ENCODE peak calls at places on chromosomes 5 and 9, in seven cellular contexts. One of them, this sample, is unnamed.

GRCh38 chr5:158380661-158381060 is 521.7 kb upstream of the CLINT1 start:
- DNase-seq in CD8-positive, alpha-beta T cell: no peak
- DNase-seq in mesendoderm: no peak
- DNase-seq in T-cell: no peak
- DNase-seq in stimulated activated CD8-positive, alpha-beta memory T cell treated with anti-CD3 and anti-CD28 coated beads, Interleukin-12 subunit alpha, Interleukin-12 subunit beta, amount 100 ng/mL, for 1 hour: no peak
- DNase-seq in T-helper 9 cell: no peak
- DNase-seq in activated T-helper 1 cell treated with anti-CD3 and anti-CD28 coated beads, Interleukin-2, amount 50 U/mL, for 16 hours: no peak
- DNase-seq in this sample: no peak

GRCh38 chr9:137435381-137435891 is 5.7 kb downstream of the ENTPD8 start:
- DNase-seq in T-helper 9 cell: no peak
- DNase-seq in CD8-positive, alpha-beta T cell: no peak
- DNase-seq in T-cell: no peak
- DNase-seq in activated T-helper 1 cell treated with anti-CD3 and anti-CD28 coated beads, Interleukin-2, amount 50 U/mL, for 16 hours: no peak
- DNase-seq in stimulated activated CD8-positive, alpha-beta memory T cell treated with anti-CD3 and anti-CD28 coated beads, Interleukin-12 subunit alpha, Interleukin-12 subunit beta, amount 100 ng/mL, for 1 hour: no peak
- DNase-seq in mesendoderm: no peak
- DNase-seq in this sample: no peak

GRCh38 chr9:84293001-84293798 is 47.4 kb downstream of the SLC28A3 start:
- DNase-seq in stimulated activated CD8-positive, alpha-beta memory T cell treated with anti-CD3 and anti-CD28 coated beads, Interleukin-12 subunit alpha, Interleukin-12 subunit beta, amount 100 ng/mL, for 1 hour: no peak
- DNase-seq in T-helper 9 cell: no peak
- DNase-seq in CD8-positive, alpha-beta T cell: no peak
- DNase-seq in activated T-helper 1 cell treated with anti-CD3 and anti-CD28 coated beads, Interleukin-2, amount 50 U/mL, for 16 hours: no peak
- DNase-seq in T-cell: no peak
- DNase-seq in mesendoderm: no peak
- DNase-seq in this sample: no peak

GRCh38 chr5:31270396-31270795 is 76.9 kb downstream of the CDH6 start:
- DNase-seq in activated T-helper 1 cell treated with anti-CD3 and anti-CD28 coated beads, Interleukin-2, amount 50 U/mL, for 16 hours: no peak
- DNase-seq in stimulated activated CD8-positive, alpha-beta memory T cell treated with anti-CD3 and anti-CD28 coated beads, Interleukin-12 subunit alpha, Interleukin-12 subunit beta, amount 100 ng/mL, for 1 hour: no peak
- DNase-seq in CD8-positive, alpha-beta T cell: no peak
- DNase-seq in T-cell: no peak
- DNase-seq in T-helper 9 cell: no peak
- DNase-seq in mesendoderm: peak; percentile 44
- DNase-seq in this sample: peak; percentile 15

GRCh38 chr5:131379723-131380122 is 115.9 kb downstream of the CDC42SE2 start:
- DNase-seq in T-helper 9 cell: peak; percentile 57
- DNase-seq in CD8-positive, alpha-beta T cell: peak; percentile 57
- DNase-seq in stimulated activated CD8-positive, alpha-beta memory T cell treated with anti-CD3 and anti-CD28 coated beads, Interleukin-12 subunit alpha, Interleukin-12 subunit beta, amount 100 ng/mL, for 1 hour: peak; percentile 37
- DNase-seq in T-cell: peak; percentile 82
- DNase-seq in mesendoderm: no peak
- DNase-seq in activated T-helper 1 cell treated with anti-CD3 and anti-CD28 coated beads, Interleukin-2, amount 50 U/mL, for 16 hours: peak; percentile 22
- DNase-seq in this sample: no peak

GRCh38 chr5:175035882-175036533 is 311.6 kb downstream of the MSX2 start:
- DNase-seq in activated T-helper 1 cell treated with anti-CD3 and anti-CD28 coated beads, Interleukin-2, amount 50 U/mL, for 16 hours: no peak
- DNase-seq in T-helper 9 cell: no peak
- DNase-seq in mesendoderm: peak; percentile 28
- DNase-seq in CD8-positive, alpha-beta T cell: no peak
- DNase-seq in T-cell: no peak
- DNase-seq in stimulated activated CD8-positive, alpha-beta memory T cell treated with anti-CD3 and anti-CD28 coated beads, Interleukin-12 subunit alpha, Interleukin-12 subunit beta, amount 100 ng/mL, for 1 hour: no peak
- DNase-seq in this sample: no peak

GRCh38 chr5:463952-464351 is 21.0 kb downstream of the EXOC3 start:
- DNase-seq in activated T-helper 1 cell treated with anti-CD3 and anti-CD28 coated beads, Interleukin-2, amount 50 U/mL, for 16 hours: peak; percentile 38
- DNase-seq in T-cell: peak; percentile 82
- DNase-seq in stimulated activated CD8-positive, alpha-beta memory T cell treated with anti-CD3 and anti-CD28 coated beads, Interleukin-12 subunit alpha, Interleukin-12 subunit beta, amount 100 ng/mL, for 1 hour: peak; percentile 45
- DNase-seq in T-helper 9 cell: peak; percentile 52
- DNase-seq in CD8-positive, alpha-beta T cell: peak; percentile 55
- DNase-seq in mesendoderm: no peak
- DNase-seq in this sample: no peak

GRCh38 chr9:35616681-35617459 is 1.3 kb downstream of the CD72 start:
- DNase-seq in T-helper 9 cell: peak; percentile 54
- DNase-seq in T-cell: peak; percentile 65
- DNase-seq in mesendoderm: peak; percentile 43
- DNase-seq in activated T-helper 1 cell treated with anti-CD3 and anti-CD28 coated beads, Interleukin-2, amount 50 U/mL, for 16 hours: peak; percentile 45
- DNase-seq in stimulated activated CD8-positive, alpha-beta memory T cell treated with anti-CD3 and anti-CD28 coated beads, Interleukin-12 subunit alpha, Interleukin-12 subunit beta, amount 100 ng/mL, for 1 hour: peak; percentile 49
- DNase-seq in CD8-positive, alpha-beta T cell: peak; percentile 22
- DNase-seq in this sample: no peak

GRCh38 chr5:158837908-158838307 is 261.8 kb downstream of the EBF1 start:
- DNase-seq in mesendoderm: no peak
- DNase-seq in T-helper 9 cell: no peak
- DNase-seq in stimulated activated CD8-positive, alpha-beta memory T cell treated with anti-CD3 and anti-CD28 coated beads, Interleukin-12 subunit alpha, Interleukin-12 subunit beta, amount 100 ng/mL, for 1 hour: no peak
- DNase-seq in activated T-helper 1 cell treated with anti-CD3 and anti-CD28 coated beads, Interleukin-2, amount 50 U/mL, for 16 hours: no peak
- DNase-seq in CD8-positive, alpha-beta T cell: no peak
- DNase-seq in T-cell: no peak
- DNase-seq in this sample: no peak

GRCh38 chr9:135782946-135783345 is 81.0 kb downstream of the KCNT1 start:
- DNase-seq in T-helper 9 cell: no peak
- DNase-seq in T-cell: no peak
- DNase-seq in mesendoderm: no peak
- DNase-seq in CD8-positive, alpha-beta T cell: no peak
- DNase-seq in activated T-helper 1 cell treated with anti-CD3 and anti-CD28 coated beads, Interleukin-2, amount 50 U/mL, for 16 hours: no peak
- DNase-seq in stimulated activated CD8-positive, alpha-beta memory T cell treated with anti-CD3 and anti-CD28 coated beads, Interleukin-12 subunit alpha, Interleukin-12 subunit beta, amount 100 ng/mL, for 1 hour: no peak
- DNase-seq in this sample: no peak

GRCh38 chr5:14928661-14929060 is 57.1 kb upstream of the ANKH start:
- DNase-seq in T-cell: no peak
- DNase-seq in mesendoderm: no peak
- DNase-seq in activated T-helper 1 cell treated with anti-CD3 and anti-CD28 coated beads, Interleukin-2, amount 50 U/mL, for 16 hours: no peak
- DNase-seq in stimulated activated CD8-positive, alpha-beta memory T cell treated with anti-CD3 and anti-CD28 coated beads, Interleukin-12 subunit alpha, Interleukin-12 subunit beta, amount 100 ng/mL, for 1 hour: no peak
- DNase-seq in T-helper 9 cell: no peak
- DNase-seq in CD8-positive, alpha-beta T cell: no peak
- DNase-seq in this sample: no peak

GRCh38 chr5:138382347-138382746 is 29.9 kb downstream of the KDM3B start:
- DNase-seq in CD8-positive, alpha-beta T cell: no peak
- DNase-seq in T-cell: no peak
- DNase-seq in activated T-helper 1 cell treated with anti-CD3 and anti-CD28 coated beads, Interleukin-2, amount 50 U/mL, for 16 hours: no peak
- DNase-seq in mesendoderm: no peak
- DNase-seq in T-helper 9 cell: no peak
- DNase-seq in stimulated activated CD8-positive, alpha-beta memory T cell treated with anti-CD3 and anti-CD28 coated beads, Interleukin-12 subunit alpha, Interleukin-12 subunit beta, amount 100 ng/mL, for 1 hour: no peak
- DNase-seq in this sample: no peak

GRCh38 chr5:37889612-37890317 is 49.9 kb upstream of the GDNF start:
- DNase-seq in stimulated activated CD8-positive, alpha-beta memory T cell treated with anti-CD3 and anti-CD28 coated beads, Interleukin-12 subunit alpha, Interleukin-12 subunit beta, amount 100 ng/mL, for 1 hour: no peak
- DNase-seq in mesendoderm: peak; percentile 57
- DNase-seq in CD8-positive, alpha-beta T cell: no peak
- DNase-seq in T-cell: no peak
- DNase-seq in activated T-helper 1 cell treated with anti-CD3 and anti-CD28 coated beads, Interleukin-2, amount 50 U/mL, for 16 hours: no peak
- DNase-seq in T-helper 9 cell: no peak
- DNase-seq in this sample: no peak

GRCh38 chr5:153445875-153446567 is 44.4 kb upstream of the GRIA1 start:
- DNase-seq in activated T-helper 1 cell treated with anti-CD3 and anti-CD28 coated beads, Interleukin-2, amount 50 U/mL, for 16 hours: no peak
- DNase-seq in mesendoderm: no peak
- DNase-seq in T-cell: no peak
- DNase-seq in stimulated activated CD8-positive, alpha-beta memory T cell treated with anti-CD3 and anti-CD28 coated beads, Interleukin-12 subunit alpha, Interleukin-12 subunit beta, amount 100 ng/mL, for 1 hour: no peak
- DNase-seq in CD8-positive, alpha-beta T cell: no peak
- DNase-seq in T-helper 9 cell: no peak
- DNase-seq in this sample: no peak

GRCh38 chr9:6525326-6526040 is 112.5 kb downstream of the UHRF2 start:
- DNase-seq in T-cell: no peak
- DNase-seq in CD8-positive, alpha-beta T cell: no peak
- DNase-seq in T-helper 9 cell: no peak
- DNase-seq in mesendoderm: no peak
- DNase-seq in stimulated activated CD8-positive, alpha-beta memory T cell treated with anti-CD3 and anti-CD28 coated beads, Interleukin-12 subunit alpha, Interleukin-12 subunit beta, amount 100 ng/mL, for 1 hour: no peak
- DNase-seq in activated T-helper 1 cell treated with anti-CD3 and anti-CD28 coated beads, Interleukin-2, amount 50 U/mL, for 16 hours: no peak
- DNase-seq in this sample: no peak

GRCh38 chr5:35919191-35919590 is 19.2 kb downstream of the CAPSL start:
- DNase-seq in T-helper 9 cell: no peak
- DNase-seq in stimulated activated CD8-positive, alpha-beta memory T cell treated with anti-CD3 and anti-CD28 coated beads, Interleukin-12 subunit alpha, Interleukin-12 subunit beta, amount 100 ng/mL, for 1 hour: no peak
- DNase-seq in activated T-helper 1 cell treated with anti-CD3 and anti-CD28 coated beads, Interleukin-2, amount 50 U/mL, for 16 hours: no peak
- DNase-seq in mesendoderm: no peak
- DNase-seq in CD8-positive, alpha-beta T cell: no peak
- DNase-seq in T-cell: no peak
- DNase-seq in this sample: no peak

GRCh38 chr9:36991516-36992134 is 42.4 kb downstream of the PAX5 start:
- DNase-seq in T-helper 9 cell: no peak
- DNase-seq in mesendoderm: peak; percentile 75
- DNase-seq in CD8-positive, alpha-beta T cell: no peak
- DNase-seq in stimulated activated CD8-positive, alpha-beta memory T cell treated with anti-CD3 and anti-CD28 coated beads, Interleukin-12 subunit alpha, Interleukin-12 subunit beta, amount 100 ng/mL, for 1 hour: no peak
- DNase-seq in T-cell: no peak
- DNase-seq in activated T-helper 1 cell treated with anti-CD3 and anti-CD28 coated beads, Interleukin-2, amount 50 U/mL, for 16 hours: no peak
- DNase-seq in this sample: peak; percentile 58

GRCh38 chr5:146755781-146756180 is 122.8 kb downstream of the PPP2R2B start:
- DNase-seq in mesendoderm: no peak
- DNase-seq in T-cell: no peak
- DNase-seq in CD8-positive, alpha-beta T cell: no peak
- DNase-seq in stimulated activated CD8-positive, alpha-beta memory T cell treated with anti-CD3 and anti-CD28 coated beads, Interleukin-12 subunit alpha, Interleukin-12 subunit beta, amount 100 ng/mL, for 1 hour: no peak
- DNase-seq in activated T-helper 1 cell treated with anti-CD3 and anti-CD28 coated beads, Interleukin-2, amount 50 U/mL, for 16 hours: no peak
- DNase-seq in T-helper 9 cell: no peak
- DNase-seq in this sample: no peak

GRCh38 chr5:68898961-68899471 is 194.8 kb upstream of the SLC30A5 start:
- DNase-seq in T-cell: no peak
- DNase-seq in stimulated activated CD8-positive, alpha-beta memory T cell treated with anti-CD3 and anti-CD28 coated beads, Interleukin-12 subunit alpha, Interleukin-12 subunit beta, amount 100 ng/mL, for 1 hour: no peak
- DNase-seq in mesendoderm: peak; percentile 77
- DNase-seq in T-helper 9 cell: no peak
- DNase-seq in activated T-helper 1 cell treated with anti-CD3 and anti-CD28 coated beads, Interleukin-2, amount 50 U/mL, for 16 hours: no peak
- DNase-seq in CD8-positive, alpha-beta T cell: no peak
- DNase-seq in this sample: no peak

GRCh38 chr5:15731686-15732085 is 231.7 kb downstream of the FBXL7 start:
- DNase-seq in T-helper 9 cell: no peak
- DNase-seq in CD8-positive, alpha-beta T cell: no peak
- DNase-seq in activated T-helper 1 cell treated with anti-CD3 and anti-CD28 coated beads, Interleukin-2, amount 50 U/mL, for 16 hours: no peak
- DNase-seq in stimulated activated CD8-positive, alpha-beta memory T cell treated with anti-CD3 and anti-CD28 coated beads, Interleukin-12 subunit alpha, Interleukin-12 subunit beta, amount 100 ng/mL, for 1 hour: no peak
- DNase-seq in mesendoderm: no peak
- DNase-seq in T-cell: no peak
- DNase-seq in this sample: no peak

GRCh38 chr9:92706218-92706940 is 36.4 kb upstream of the IPPK start:
- DNase-seq in T-cell: no peak
- DNase-seq in stimulated activated CD8-positive, alpha-beta memory T cell treated with anti-CD3 and anti-CD28 coated beads, Interleukin-12 subunit alpha, Interleukin-12 subunit beta, amount 100 ng/mL, for 1 hour: no peak
- DNase-seq in mesendoderm: peak; percentile 78
- DNase-seq in T-helper 9 cell: no peak
- DNase-seq in activated T-helper 1 cell treated with anti-CD3 and anti-CD28 coated beads, Interleukin-2, amount 50 U/mL, for 16 hours: no peak
- DNase-seq in CD8-positive, alpha-beta T cell: no peak
- DNase-seq in this sample: no peak

GRCh38 chr5:9619331-9620092 is 10.6 kb downstream of the TAS2R1 start:
- DNase-seq in mesendoderm: no peak
- DNase-seq in CD8-positive, alpha-beta T cell: no peak
- DNase-seq in stimulated activated CD8-positive, alpha-beta memory T cell treated with anti-CD3 and anti-CD28 coated beads, Interleukin-12 subunit alpha, Interleukin-12 subunit beta, amount 100 ng/mL, for 1 hour: no peak
- DNase-seq in T-helper 9 cell: no peak
- DNase-seq in T-cell: no peak
- DNase-seq in activated T-helper 1 cell treated with anti-CD3 and anti-CD28 coated beads, Interleukin-2, amount 50 U/mL, for 16 hours: no peak
- DNase-seq in this sample: no peak

GRCh38 chr9:124342402-124342945 is 72.8 kb downstream of the PSMB7 start:
- DNase-seq in mesendoderm: no peak
- DNase-seq in T-cell: no peak
- DNase-seq in activated T-helper 1 cell treated with anti-CD3 and anti-CD28 coated beads, Interleukin-2, amount 50 U/mL, for 16 hours: no peak
- DNase-seq in stimulated activated CD8-positive, alpha-beta memory T cell treated with anti-CD3 and anti-CD28 coated beads, Interleukin-12 subunit alpha, Interleukin-12 subunit beta, amount 100 ng/mL, for 1 hour: no peak
- DNase-seq in T-helper 9 cell: no peak
- DNase-seq in CD8-positive, alpha-beta T cell: no peak
- DNase-seq in this sample: no peak

GRCh38 chr9:135498381-135499126 is 1.9 kb upstream of the MRPS2 start:
- DNase-seq in T-helper 9 cell: no peak
- DNase-seq in activated T-helper 1 cell treated with anti-CD3 and anti-CD28 coated beads, Interleukin-2, amount 50 U/mL, for 16 hours: no peak
- DNase-seq in mesendoderm: no peak
- DNase-seq in T-cell: no peak
- DNase-seq in stimulated activated CD8-positive, alpha-beta memory T cell treated with anti-CD3 and anti-CD28 coated beads, Interleukin-12 subunit alpha, Interleukin-12 subunit beta, amount 100 ng/mL, for 1 hour: no peak
- DNase-seq in CD8-positive, alpha-beta T cell: no peak
- DNase-seq in this sample: no peak

GRCh38 chr5:73654171-73654811 is 28.3 kb downstream of the ARHGEF28 start:
- DNase-seq in CD8-positive, alpha-beta T cell: no peak
- DNase-seq in mesendoderm: no peak
- DNase-seq in T-cell: no peak
- DNase-seq in T-helper 9 cell: no peak
- DNase-seq in activated T-helper 1 cell treated with anti-CD3 and anti-CD28 coated beads, Interleukin-2, amount 50 U/mL, for 16 hours: no peak
- DNase-seq in stimulated activated CD8-positive, alpha-beta memory T cell treated with anti-CD3 and anti-CD28 coated beads, Interleukin-12 subunit alpha, Interleukin-12 subunit beta, amount 100 ng/mL, for 1 hour: no peak
- DNase-seq in this sample: no peak

GRCh38 chr9:136010615-136011341 is 49.6 kb upstream of the UBAC1 start:
- DNase-seq in stimulated activated CD8-positive, alpha-beta memory T cell treated with anti-CD3 and anti-CD28 coated beads, Interleukin-12 subunit alpha, Interleukin-12 subunit beta, amount 100 ng/mL, for 1 hour: no peak
- DNase-seq in mesendoderm: no peak
- DNase-seq in CD8-positive, alpha-beta T cell: no peak
- DNase-seq in T-cell: no peak
- DNase-seq in activated T-helper 1 cell treated with anti-CD3 and anti-CD28 coated beads, Interleukin-2, amount 50 U/mL, for 16 hours: no peak
- DNase-seq in T-helper 9 cell: no peak
- DNase-seq in this sample: peak; percentile 90

GRCh38 chr9:123914517-123915199 is 15.3 kb downstream of the DENND1A start:
- DNase-seq in stimulated activated CD8-positive, alpha-beta memory T cell treated with anti-CD3 and anti-CD28 coated beads, Interleukin-12 subunit alpha, Interleukin-12 subunit beta, amount 100 ng/mL, for 1 hour: no peak
- DNase-seq in mesendoderm: no peak
- DNase-seq in activated T-helper 1 cell treated with anti-CD3 and anti-CD28 coated beads, Interleukin-2, amount 50 U/mL, for 16 hours: no peak
- DNase-seq in CD8-positive, alpha-beta T cell: no peak
- DNase-seq in T-cell: no peak
- DNase-seq in T-helper 9 cell: no peak
- DNase-seq in this sample: no peak

GRCh38 chr5:622946-623522 is 10.9 kb downstream of the CEP72 start:
- DNase-seq in mesendoderm: no peak
- DNase-seq in activated T-helper 1 cell treated with anti-CD3 and anti-CD28 coated beads, Interleukin-2, amount 50 U/mL, for 16 hours: no peak
- DNase-seq in T-helper 9 cell: no peak
- DNase-seq in stimulated activated CD8-positive, alpha-beta memory T cell treated with anti-CD3 and anti-CD28 coated beads, Interleukin-12 subunit alpha, Interleukin-12 subunit beta, amount 100 ng/mL, for 1 hour: no peak
- DNase-seq in T-cell: no peak
- DNase-seq in CD8-positive, alpha-beta T cell: no peak
- DNase-seq in this sample: no peak

GRCh38 chr9:69121155-69122085 is 52.7 kb upstream of the TJP2 start:
- DNase-seq in T-helper 9 cell: no peak
- DNase-seq in CD8-positive, alpha-beta T cell: no peak
- DNase-seq in stimulated activated CD8-positive, alpha-beta memory T cell treated with anti-CD3 and anti-CD28 coated beads, Interleukin-12 subunit alpha, Interleukin-12 subunit beta, amount 100 ng/mL, for 1 hour: no peak
- DNase-seq in activated T-helper 1 cell treated with anti-CD3 and anti-CD28 coated beads, Interleukin-2, amount 50 U/mL, for 16 hours: peak; percentile 14
- DNase-seq in mesendoderm: peak; percentile 70
- DNase-seq in T-cell: no peak
- DNase-seq in this sample: peak; percentile 2

GRCh38 chr5:163373401-163374066 is 63.9 kb upstream of the CCNG1 start:
- DNase-seq in activated T-helper 1 cell treated with anti-CD3 and anti-CD28 coated beads, Interleukin-2, amount 50 U/mL, for 16 hours: no peak
- DNase-seq in stimulated activated CD8-positive, alpha-beta memory T cell treated with anti-CD3 and anti-CD28 coated beads, Interleukin-12 subunit alpha, Interleukin-12 subunit beta, amount 100 ng/mL, for 1 hour: no peak
- DNase-seq in CD8-positive, alpha-beta T cell: no peak
- DNase-seq in T-cell: no peak
- DNase-seq in mesendoderm: no peak
- DNase-seq in T-helper 9 cell: no peak
- DNase-seq in this sample: no peak

GRCh38 chr5:40486437-40487270 is 193.1 kb upstream of the PTGER4 start:
- DNase-seq in stimulated activated CD8-positive, alpha-beta memory T cell treated with anti-CD3 and anti-CD28 coated beads, Interleukin-12 subunit alpha, Interleukin-12 subunit beta, amount 100 ng/mL, for 1 hour: peak; percentile 30
- DNase-seq in T-cell: peak; percentile 49
- DNase-seq in mesendoderm: no peak
- DNase-seq in CD8-positive, alpha-beta T cell: peak; percentile 7
- DNase-seq in T-helper 9 cell: peak; percentile 18
- DNase-seq in activated T-helper 1 cell treated with anti-CD3 and anti-CD28 coated beads, Interleukin-2, amount 50 U/mL, for 16 hours: no peak
- DNase-seq in this sample: no peak

GRCh38 chr9:27539479-27540441 is 10.1 kb upstream of the MOB3B start:
- DNase-seq in CD8-positive, alpha-beta T cell: no peak
- DNase-seq in activated T-helper 1 cell treated with anti-CD3 and anti-CD28 coated beads, Interleukin-2, amount 50 U/mL, for 16 hours: no peak
- DNase-seq in mesendoderm: no peak
- DNase-seq in T-cell: no peak
- DNase-seq in T-helper 9 cell: no peak
- DNase-seq in stimulated activated CD8-positive, alpha-beta memory T cell treated with anti-CD3 and anti-CD28 coated beads, Interleukin-12 subunit alpha, Interleukin-12 subunit beta, amount 100 ng/mL, for 1 hour: no peak
- DNase-seq in this sample: no peak

GRCh38 chr5:76483433-76483832 is 80.3 kb downstream of the IQGAP2 start:
- DNase-seq in activated T-helper 1 cell treated with anti-CD3 and anti-CD28 coated beads, Interleukin-2, amount 50 U/mL, for 16 hours: no peak
- DNase-seq in T-cell: no peak
- DNase-seq in stimulated activated CD8-positive, alpha-beta memory T cell treated with anti-CD3 and anti-CD28 coated beads, Interleukin-12 subunit alpha, Interleukin-12 subunit beta, amount 100 ng/mL, for 1 hour: no peak
- DNase-seq in mesendoderm: peak; percentile 61
- DNase-seq in CD8-positive, alpha-beta T cell: no peak
- DNase-seq in T-helper 9 cell: no peak
- DNase-seq in this sample: no peak

GRCh38 chr9:38641985-38642864 is 21.8 kb upstream of the ANKRD18A start:
- DNase-seq in T-helper 9 cell: no peak
- DNase-seq in mesendoderm: peak; percentile 63
- DNase-seq in T-cell: no peak
- DNase-seq in stimulated activated CD8-positive, alpha-beta memory T cell treated with anti-CD3 and anti-CD28 coated beads, Interleukin-12 subunit alpha, Interleukin-12 subunit beta, amount 100 ng/mL, for 1 hour: no peak
- DNase-seq in CD8-positive, alpha-beta T cell: no peak
- DNase-seq in activated T-helper 1 cell treated with anti-CD3 and anti-CD28 coated beads, Interleukin-2, amount 50 U/mL, for 16 hours: no peak
- DNase-seq in this sample: no peak

GRCh38 chr9:14322211-14323082 is 8.5 kb upstream of the NFIB start:
- DNase-seq in T-helper 9 cell: peak; percentile 49
- DNase-seq in CD8-positive, alpha-beta T cell: peak; percentile 19
- DNase-seq in T-cell: peak; percentile 51
- DNase-seq in activated T-helper 1 cell treated with anti-CD3 and anti-CD28 coated beads, Interleukin-2, amount 50 U/mL, for 16 hours: peak; percentile 32
- DNase-seq in stimulated activated CD8-positive, alpha-beta memory T cell treated with anti-CD3 and anti-CD28 coated beads, Interleukin-12 subunit alpha, Interleukin-12 subunit beta, amount 100 ng/mL, for 1 hour: peak; percentile 32
- DNase-seq in mesendoderm: peak; percentile 95
- DNase-seq in this sample: peak; percentile 31

GRCh38 chr5:154524846-154525245 is 46.8 kb upstream of the HAND1 start:
- DNase-seq in CD8-positive, alpha-beta T cell: no peak
- DNase-seq in activated T-helper 1 cell treated with anti-CD3 and anti-CD28 coated beads, Interleukin-2, amount 50 U/mL, for 16 hours: no peak
- DNase-seq in T-cell: no peak
- DNase-seq in mesendoderm: no peak
- DNase-seq in stimulated activated CD8-positive, alpha-beta memory T cell treated with anti-CD3 and anti-CD28 coated beads, Interleukin-12 subunit alpha, Interleukin-12 subunit beta, amount 100 ng/mL, for 1 hour: no peak
- DNase-seq in T-helper 9 cell: no peak
- DNase-seq in this sample: no peak